ENCODE peak calls at places on chromosomes 3 and 15, in ten cellular contexts. Z is WERI-Rb-1, W is HFF-Myc, N is epithelial cell of esophagus, J is kidney epithelial cell, O is fibroblast of mammary gland, Q is HFFc6, H is brain microvascular endothelial cell, M is transverse colon, X is A549. E is an unnamed sample.
A peak's percentile ranks its signal among the peaks of the same experiment; 100 is the strongest.

GRCh38 chr15:35697549-35698299 is 151.8 kb upstream of the DPH6 start:
- DNase-seq in M (peak; percentile 16), O (peak; percentile 28), W (peak; percentile 25), X (peak; percentile 1), H (peak; percentile 47), Q (peak; percentile 32), J (peak; percentile 42), N (peak; percentile 55), Z (no peak), E (no peak)

GRCh38 chr3:18443670-18444596 is 18.8 kb upstream of the SATB1 start:
- DNase-seq in M (peak; percentile 31), N (no peak), J (no peak), Q (no peak), O (no peak), W (no peak), Z (peak; percentile 11), X (no peak), H (no peak), E (peak; percentile 32)

GRCh38 chr15:63086967-63087366 is 34.7 kb upstream of the LACTB start:
- DNase-seq in N (no peak), H (no peak), Z (no peak), W (peak; percentile 16), Q (no peak), X (no peak), J (no peak), O (no peak), M (no peak), E (no peak)

GRCh38 chr15:69798481-69799315 is 299.0 kb downstream of the TLE3 start:
- DNase-seq in O (peak; percentile 28), N (no peak), Z (no peak), W (no peak), Q (no peak), X (no peak), H (peak; percentile 33), J (no peak), M (no peak), E (no peak)

GRCh38 chr3:38627956-38628355 is 21.5 kb downstream of the SCN5A start:
- DNase-seq in W (no peak), X (peak; percentile 37), J (no peak), N (no peak), O (no peak), H (peak; percentile 10), Q (no peak), M (no peak), Z (peak; percentile 67), E (peak; percentile 67)

GRCh38 chr15:101206173-101206572 is 45.7 kb downstream of the CHSY1 start:
- DNase-seq in X (no peak), J (peak; percentile 65), H (peak; percentile 85), Z (no peak), O (peak; percentile 91), Q (no peak), N (peak; percentile 33), W (no peak), M (no peak), E (no peak)

GRCh38 chr3:45499529-45499928 is 95.0 kb upstream of the LIMD1 start:
- DNase-seq in Q (peak; percentile 61), N (peak; percentile 59), W (peak; percentile 16), O (peak; percentile 71), M (no peak), Z (no peak), J (no peak), H (no peak), X (peak; percentile 19), E (no peak)

GRCh38 chr3:46429671-46430070 is 22.6 kb downstream of the CCRL2 start:
- DNase-seq in H (no peak), X (no peak), W (no peak), Z (no peak), J (no peak), Q (no peak), N (peak; percentile 90), M (peak; percentile 32), O (no peak), E (no peak)

GRCh38 chr15:25784141-25784540 is 79.0 kb downstream of the ATP10A start:
- DNase-seq in W (no peak), J (no peak), Q (peak; percentile 21), X (no peak), N (no peak), M (no peak), Z (no peak), H (no peak), O (no peak), E (no peak)

GRCh38 chr15:25785643-25786029 is 77.5 kb downstream of the ATP10A start:
- DNase-seq in J (no peak), H (no peak), N (no peak), Q (no peak), M (no peak), Z (no peak), O (no peak), X (no peak), W (no peak), E (no peak)

GRCh38 chr15:25783134-25783533 is 80.0 kb downstream of the ATP10A start:
- DNase-seq in J (no peak), N (no peak), Q (no peak), Z (no peak), H (no peak), X (no peak), O (no peak), M (no peak), W (no peak), E (no peak)

GRCh38 chr15:25784876-25785642 is 78.1 kb downstream of the ATP10A start:
- DNase-seq in Q (peak; percentile 98), M (no peak), H (peak; percentile 89), O (peak; percentile 84), N (no peak), X (no peak), W (no peak), J (no peak), Z (no peak), E (no peak)

GRCh38 chr15:25783607-25784131 is 79.5 kb downstream of the ATP10A start:
- DNase-seq in X (peak; percentile 25), W (peak; percentile 65), J (no peak), Q (peak; percentile 28), N (no peak), M (no peak), O (peak; percentile 62), H (no peak), Z (peak; percentile 38), E (peak; percentile 55)
- TF ChIP-seq CTCF in X (peak; percentile 18), W (peak; percentile 68), J (peak; percentile 41), Q (peak; percentile 78), N (peak; percentile 7), M (no peak), O (peak; percentile 64), H (peak; percentile 65), Z (peak; percentile 74), E (peak; percentile 47)

GRCh38 chr15:80915462-80915861 is 74.2 kb downstream of the MESD start:
- DNase-seq in H (no peak), W (no peak), M (no peak), X (no peak), J (no peak), N (no peak), O (no peak), Z (no peak), Q (no peak), E (no peak)
- TF ChIP-seq CTCF in H (no peak), W (no peak), M (no peak), X (no peak), J (no peak), N (no peak), O (no peak), Z (peak; percentile 28), Q (no peak), E (no peak)

DNA sequence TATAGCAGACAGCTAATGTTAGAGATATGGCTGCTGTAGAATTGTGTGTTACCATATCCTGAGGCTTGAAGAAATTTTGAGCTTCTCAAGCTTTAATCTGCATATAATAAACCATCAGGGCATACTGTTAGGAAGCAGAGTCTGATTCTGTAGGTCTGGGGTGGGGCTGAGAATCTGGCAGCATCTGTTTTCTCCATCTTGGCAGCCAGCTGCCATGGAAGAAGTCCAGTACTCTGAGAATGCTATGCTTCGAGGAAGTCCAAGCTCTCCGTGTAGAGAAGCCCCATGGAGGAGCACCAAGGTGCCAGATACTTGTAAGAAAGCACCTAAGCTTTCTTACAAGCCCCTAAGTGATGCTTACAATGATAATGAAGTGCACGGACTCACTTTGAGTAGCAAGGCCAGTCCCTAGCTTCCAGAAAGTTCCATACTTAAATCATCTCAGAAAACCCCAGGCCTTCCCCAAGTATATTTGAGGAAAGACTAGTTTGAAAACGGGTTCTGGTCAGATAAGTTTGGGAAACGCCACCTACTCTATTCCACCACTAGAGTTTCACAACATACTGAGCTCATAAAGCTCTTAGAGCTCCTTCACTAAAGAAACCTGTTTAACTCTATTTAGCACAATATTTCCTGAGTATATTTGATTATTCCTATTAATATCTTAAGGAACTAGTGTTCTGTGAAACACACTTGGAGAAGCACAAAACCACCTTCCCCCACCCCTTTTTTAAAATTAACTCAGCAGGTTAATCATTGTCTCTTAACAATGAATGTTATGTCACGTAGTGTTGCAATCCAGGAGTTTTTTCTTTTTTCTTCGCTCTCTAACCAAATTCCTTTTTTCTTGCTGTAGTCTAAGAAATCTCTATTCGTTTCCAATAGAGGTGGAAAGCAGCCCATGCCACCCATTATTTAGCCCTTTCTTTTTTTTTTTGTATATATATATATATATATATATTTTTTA is 59.9 kb upstream of the RASGRP1 start:
- DNase-seq in Z (no peak), X (no peak), O (no peak), M (no peak), W (no peak), Q (no peak), J (peak; percentile 69), H (no peak), N (peak; percentile 49), E (no peak)
- TF ChIP-seq CTCF in Z (no peak), X (no peak), O (no peak), M (no peak), W (no peak), Q (no peak), J (no peak), H (no peak), N (no peak), E (no peak)

GRCh38 chr3:127773752-127774395 is 48.4 kb downstream of the MGLL start:
- DNase-seq in X (no peak), W (no peak), Z (no peak), J (no peak), O (no peak), N (no peak), H (no peak), Q (no peak), M (no peak), E (no peak)

GRCh38 chr3:127770671-127771370 is 51.5 kb downstream of the MGLL start:
- DNase-seq in J (no peak), H (no peak), Q (no peak), Z (no peak), O (no peak), N (no peak), X (no peak), W (no peak), M (no peak), E (no peak)

GRCh38 chr3:127772776-127773751 is 49.3 kb downstream of the MGLL start:
- DNase-seq in Q (no peak), Z (no peak), N (no peak), W (no peak), M (no peak), H (no peak), X (no peak), J (no peak), O (no peak), E (no peak)

GRCh38 chr3:127771746-127772145 is 50.6 kb downstream of the MGLL start:
- DNase-seq in Z (no peak), O (no peak), W (no peak), J (no peak), N (no peak), H (no peak), Q (no peak), M (no peak), X (no peak), E (no peak)

DNA sequence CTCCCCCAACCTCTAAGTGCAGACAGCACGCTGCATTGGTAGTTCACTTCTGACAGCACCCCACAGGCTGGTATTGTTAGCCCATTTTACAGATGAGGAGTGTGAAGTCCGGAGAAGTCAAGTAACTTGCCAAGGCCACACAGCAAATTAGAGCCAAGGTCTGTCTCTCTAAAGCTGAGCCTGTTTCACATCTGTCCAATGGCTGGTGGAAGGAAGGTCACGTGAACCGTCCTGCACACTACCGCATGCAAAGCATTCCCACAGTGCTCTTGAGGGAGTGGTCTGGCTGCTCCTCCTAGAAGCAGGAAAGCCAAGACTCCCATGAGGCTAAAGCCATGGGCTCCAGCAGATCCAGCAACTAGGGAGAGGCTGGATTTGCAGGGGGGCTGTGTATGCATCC is 50.0 kb downstream of the MGLL start:
- DNase-seq in W (no peak), X (no peak), H (no peak), J (no peak), Z (no peak), N (no peak), O (no peak), M (no peak), Q (no peak), E (no peak)
- TF ChIP-seq CTCF in W (no peak), X (no peak), H (no peak), J (no peak), Z (no peak), N (no peak), O (no peak), M (no peak), Q (no peak), E (no peak)

E was measured in glutamatergic neuron.